ENCODE peak calls at places on chromosomes 3 and 15, in nine cellular contexts. S is Ammon's horn; K is AG09309; D is Right ventricle myocardium superior; Z is stimulated activated CD4-positive, alpha-beta T cell treated with anti-CD3 and anti-CD28 coated beads, Interleukin-1b, Interleukin-23, amount 100 ng/mL, for 48 hours; A is globus pallidus; U is iPS-NIHi11; F is fibroblast of lung; E is GM23338. T is an unnamed sample.

GRCh38 chr3:78994174-78995027 is 773.4 kb downstream of the ROBO1 start:
- DNase-seq in S (no peak), K (no peak), D (no peak), Z (no peak), A (no peak), U (peak), F (peak), E (peak), T (no peak)

GRCh38 chr3:50295553-50296166 is 3.4 kb upstream of the IFRD2 start:
- DNase-seq in S (no peak), K (no peak), D (no peak), Z (no peak), A (no peak), U (no peak), F (no peak), E (no peak), T (no peak)

GRCh38 chr3:18234717-18235335 is 190.3 kb downstream of the SATB1 start:
- DNase-seq in S (no peak), K (no peak), D (peak), Z (no peak), A (no peak), U (no peak), F (no peak), E (peak), T (no peak)

GRCh38 chr3:16871915-16872842 is 12.6 kb upstream of the PLCL2 start:
- DNase-seq in S (no peak), K (no peak), D (no peak), Z (no peak), A (no peak), U (no peak), F (no peak), E (no peak), T (peak)

GRCh38 chr3:8937064-8938020 is 25.9 kb downstream of the RAD18 start:
- DNase-seq in S (peak), K (peak), D (no peak), Z (no peak), A (no peak), U (no peak), F (peak), E (no peak), T (peak)

GRCh38 chr3:11455977-11456376 is 183.8 kb downstream of the ATG7 start:
- DNase-seq in S (no peak), K (no peak), D (no peak), Z (no peak), A (no peak), U (no peak), F (peak), E (no peak), T (peak)

GRCh38 chr3:8486945-8487344 is 14.7 kb upstream of the LMCD1 start:
- DNase-seq in S (no peak), K (no peak), D (no peak), Z (no peak), A (no peak), U (no peak), F (no peak), E (no peak), T (no peak)

GRCh38 chr3:55826097-55826496 is 339.0 kb upstream of the WNT5A start:
- DNase-seq in S (no peak), K (no peak), D (no peak), Z (no peak), A (no peak), U (no peak), F (no peak), E (no peak), T (no peak)

GRCh38 chr3:52092891-52093290 is 36.5 kb upstream of the DUSP7 start:
- DNase-seq in S (no peak), K (no peak), D (peak), Z (no peak), A (no peak), U (no peak), F (no peak), E (no peak), T (no peak)

GRCh38 chr3:110226645-110227044 is 845.0 kb upstream of the NECTIN3 start:
- DNase-seq in S (no peak), K (no peak), D (no peak), Z (no peak), A (no peak), U (no peak), F (no peak), E (no peak), T (no peak)

GRCh38 chr3:127000128-127000527 is 17.2 kb downstream of the PLXNA1 start:
- DNase-seq in S (no peak), K (no peak), D (no peak), Z (no peak), A (peak), U (no peak), F (no peak), E (no peak), T (peak)

GRCh38 chr15:74283366-74283765 is 47.2 kb downstream of the CCDC33 start:
- DNase-seq in S (peak), K (no peak), D (no peak), Z (no peak), A (peak), U (no peak), F (no peak), E (no peak), T (no peak)

GRCh38 chr15:99755692-99756409 is 22.6 kb upstream of the LYSMD4 start:
- DNase-seq in S (peak), K (peak), D (peak), Z (peak), A (peak), U (peak), F (peak), E (peak), T (no peak)